ENCODE peak calls at places on chromosomes 4 and X, in four cellular contexts. W is K562, H is HCT116, O is HepG2. U is an unnamed sample.

GRCh38 chrX:52359614-52360232 is 9.1 kb upstream of the XAGE2 start:
- DNase-seq in H (no peak), O (no peak), W (no peak), U (no peak)

GRCh38 chr4:52995341-52996030 is 133.4 kb downstream of the RASL11B start:
- DNase-seq in O (no peak), H (no peak), W (no peak), U (no peak)

GRCh38 chr4:184755278-184755677 is 21.4 kb upstream of the CENPU start:
- DNase-seq in W (no peak), O (no peak), H (no peak), U (no peak)

GRCh38 chr4:88791274-88791673 is 93.6 kb upstream of the NAP1L5 start:
- DNase-seq in H (peak; percentile 13), O (peak; percentile 14), W (no peak), U (no peak)

GRCh38 chr4:88457307-88458090 is 580 bp downstream of the HERC5 start:
- DNase-seq in O (no peak), H (peak; percentile 6), W (no peak), U (no peak)

GRCh38 chr4:150145950-150146340 is 67.7 kb downstream of the DCLK2 start:
- DNase-seq in W (no peak), O (no peak), H (no peak), U (no peak)

GRCh38 chrX:15797707-15798106 is 7.4 kb downstream of the ZRSR2 start:
- DNase-seq in O (no peak), W (no peak), H (no peak), U (no peak)

GRCh38 chr4:175380841-175381240 is 431.2 kb downstream of the GPM6A start:
- DNase-seq in O (no peak), H (no peak), W (no peak), U (no peak)

GRCh38 chr4:152531479-152531878 is 4.4 kb downstream of the FBXW7 start:
- DNase-seq in W (no peak), H (no peak), O (no peak), U (no peak)

GRCh38 chr4:1246901-1247810 is 1.8 kb downstream of the CTBP1 start:
- DNase-seq in W (peak; percentile 53), H (no peak), O (no peak), U (no peak)

GRCh38 chr4:82232891-82233290 is 140.9 kb downstream of the HNRNPD start:
- DNase-seq in O (no peak), W (no peak), H (no peak), U (no peak)

GRCh38 chr4:24876431-24876830 is 36.4 kb downstream of the CCDC149 start:
- DNase-seq in H (no peak), W (no peak), O (no peak), U (no peak)

GRCh38 chr4:162837241-162837640 is 329.4 kb downstream of the NAF1 start:
- DNase-seq in W (no peak), O (no peak), H (no peak), U (no peak)

GRCh38 chr4:88802138-88802537 is 104.5 kb upstream of the NAP1L5 start:
- DNase-seq in W (no peak), H (no peak), O (no peak), U (no peak)

GRCh38 chrX:28979876-28980275 is 392.6 kb downstream of the IL1RAPL1 start:
- DNase-seq in H (no peak), O (no peak), W (no peak), U (no peak)

GRCh38 chrX:10619311-10620015 is 922 bp downstream of the MID1 start:
- DNase-seq in W (no peak), O (no peak), H (no peak), U (no peak)

GRCh38 chrX:10617186-10617963 is 3.0 kb downstream of the MID1 start:
- DNase-seq in H (no peak), W (no peak), O (no peak), U (no peak)

GRCh38 chrX:10618911-10619310 is 1.5 kb downstream of the MID1 start:
- DNase-seq in O (no peak), W (no peak), H (no peak), U (no peak)

GRCh38 chrX:10615931-10616780 is 4.2 kb downstream of the MID1 start:
- DNase-seq in W (peak; percentile 44), O (no peak), H (no peak), U (no peak)

DNA sequence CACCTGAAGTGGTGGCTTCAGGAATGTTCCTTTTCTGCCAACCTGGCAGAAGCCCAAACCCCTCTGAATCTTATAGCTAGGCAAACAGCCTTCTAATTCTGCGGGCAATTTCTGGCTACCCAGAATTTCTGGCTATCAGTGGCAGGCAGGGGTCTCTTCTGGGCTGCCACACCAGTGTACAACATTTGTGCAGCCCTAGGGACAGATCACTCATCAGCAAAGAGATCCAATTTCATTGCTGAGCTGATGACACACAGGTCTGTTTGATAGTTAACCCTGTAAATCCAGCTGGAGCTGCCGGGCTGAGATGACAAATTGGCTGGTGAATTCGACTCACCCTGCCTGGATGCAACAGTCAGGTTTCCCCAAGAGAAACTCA is 2.4 kb downstream of the MID1 start:
- DNase-seq in O (no peak), H (no peak), W (no peak), U (no peak)
- TF ChIP-seq TCF7L2 in O (no peak), H (peak; percentile 68), W (no peak), U (no peak)

GRCh38 chr4:127922226-127922625 is 41.5 kb downstream of the PLK4 start:
- DNase-seq in H (no peak), O (no peak), W (no peak), U (no peak)
- H3K36me3 ChIP-seq in H (peaks cover 9% of the 10 kb centered on the region), O (peaks cover 18% of the 10 kb centered on the region), W (peaks cover 30% of the 10 kb centered on the region), U (no peaks in the 10 kb centered on the region)

GRCh38 chr4:7394681-7395451 is 39.9 kb downstream of the PSAPL1 start:
- DNase-seq in W (no peak), H (no peak), O (no peak), U (no peak)
- TF ChIP-seq TCF7L2 in W (no peak), H (no peak), O (no peak), U (no peak)

GRCh38 chr4:105265689-105266088 is 119.0 kb downstream of the TET2 start:
- DNase-seq in O (no peak), W (no peak), H (no peak), U (no peak)
- H3K36me3 ChIP-seq in O (peaks cover 9% of the 10 kb centered on the region), W (peaks cover 12% of the 10 kb centered on the region), H (no peaks in the 10 kb centered on the region), U (no peaks in the 10 kb centered on the region)

GRCh38 chrX:21373637-21374162 is 518 bp upstream of the CNKSR2 start:
- DNase-seq in H (no peak), O (no peak), W (no peak), U (no peak)
- TF ChIP-seq TCF7L2 in H (no peak), O (no peak), W (no peak), U (no peak)

GRCh38 chr4:168908859-168909390 is 101.1 kb downstream of the CBR4 start:
- DNase-seq in W (no peak), H (no peak), O (no peak), U (no peak)
- H3K36me3 ChIP-seq in W (no peaks in the 10 kb centered on the region), H (peaks cover 25% of the 10 kb centered on the region), O (no peaks in the 10 kb centered on the region), U (no peaks in the 10 kb centered on the region)

GRCh38 chr4:38664704-38665401 is 854 bp downstream of the KLF3 start:
- DNase-seq in H (no peak), O (peak; percentile 52), W (no peak), U (no peak)
- TF ChIP-seq TCF7L2 in H (no peak), O (no peak), W (no peak), U (no peak)

DNA sequence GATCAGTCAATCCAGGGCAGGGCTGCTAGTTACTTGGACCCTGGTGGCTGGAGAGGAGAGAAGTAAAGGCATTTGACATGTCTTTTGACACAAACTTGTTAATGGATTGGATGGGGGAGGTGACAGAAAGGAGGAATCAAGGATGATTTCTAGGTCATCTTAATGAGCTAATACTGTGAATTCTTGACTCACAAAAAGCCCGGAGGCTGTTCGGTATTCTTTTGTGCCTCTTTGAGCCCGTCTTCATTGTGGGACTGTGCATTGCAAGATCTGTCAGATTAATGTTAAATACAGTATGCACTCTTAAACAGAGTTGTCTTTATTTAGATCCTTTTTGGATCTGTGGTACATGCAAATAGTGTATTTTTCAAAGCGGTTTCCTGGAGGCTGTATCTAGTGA is 25.1 kb downstream of the POLA1 start:
- DNase-seq in H (no peak), O (no peak), W (no peak), U (no peak)
- H3K36me3 ChIP-seq in H (peaks cover 10% of the 10 kb centered on the region), O (peaks cover 26% of the 10 kb centered on the region), W (peaks cover 90% of the 10 kb centered on the region), U (no peaks in the 10 kb centered on the region)

DNA sequence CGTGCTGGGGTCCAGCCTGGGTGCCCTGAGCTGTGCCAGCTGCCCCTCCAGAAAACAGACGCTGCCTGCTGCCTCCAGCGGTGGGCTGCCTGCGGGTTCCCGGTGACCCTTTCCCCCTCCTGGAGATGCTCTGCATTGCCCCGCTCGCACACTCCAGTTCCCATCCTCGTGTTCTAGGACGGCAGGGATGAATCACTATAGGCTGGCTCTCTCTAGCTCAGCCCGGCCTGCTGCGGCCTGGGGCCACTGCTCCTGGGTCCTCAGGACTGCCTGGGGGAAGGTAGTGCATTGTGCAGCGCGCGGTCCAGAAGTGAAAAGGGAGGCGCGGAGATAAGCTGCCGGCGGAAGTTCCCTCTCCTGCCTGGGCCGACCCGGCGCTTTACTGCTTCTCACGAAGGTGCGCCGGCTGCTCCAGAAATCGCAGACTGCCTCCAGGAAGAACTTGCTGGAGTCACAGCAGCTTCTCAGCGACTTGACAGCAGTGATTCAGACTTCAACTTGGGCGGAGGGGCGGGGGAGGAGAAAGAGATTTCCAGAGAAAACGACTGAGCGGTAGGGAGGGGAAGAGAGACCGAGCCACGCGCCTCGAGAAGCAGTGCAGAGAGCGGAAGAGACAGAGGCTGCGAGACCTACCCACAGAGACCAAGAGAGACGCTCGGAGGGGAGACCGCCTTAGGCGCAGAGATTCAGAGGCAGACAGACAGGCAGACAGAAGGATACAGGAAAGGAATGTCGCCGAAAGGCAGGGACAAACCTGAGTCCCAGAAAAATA is 6.7 kb upstream of the MSX1 start:
- DNase-seq in H (no peak), W (peak; percentile 44), O (no peak), U (no peak)
- TF ChIP-seq TCF7L2 in H (no peak), W (no peak), O (no peak), U (no peak)

DNA sequence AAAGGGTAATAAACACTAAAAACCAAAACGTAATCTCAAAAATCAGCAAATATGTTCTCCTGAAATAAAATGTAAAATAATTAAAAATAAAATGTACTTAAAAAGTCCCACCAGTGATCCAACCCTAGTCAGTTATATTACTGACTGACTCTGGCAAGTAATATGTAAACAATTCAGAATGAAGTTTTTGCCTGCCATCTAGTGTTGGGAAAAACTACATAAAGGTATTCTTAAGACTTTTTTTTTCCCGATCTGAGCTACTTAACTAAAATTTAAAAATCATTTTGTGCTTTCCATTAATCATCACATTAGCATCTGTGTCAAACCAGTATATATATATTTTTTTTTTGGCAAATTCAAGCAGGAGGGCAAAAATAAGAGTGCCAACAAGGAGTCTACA is 24.0 kb downstream of the RCHY1 start:
- DNase-seq in O (no peak), W (no peak), H (no peak), U (no peak)
- H3K36me3 ChIP-seq in O (peaks cover 29% of the 10 kb centered on the region), W (peaks cover 77% of the 10 kb centered on the region), H (peaks cover 16% of the 10 kb centered on the region), U (peaks cover 12% of the 10 kb centered on the region)